ENCODE peak calls at places on chromosomes 7 and 10, in ten cellular contexts. H, Z, A, P, T, L, O, J, F and M are unnamed samples.

GRCh38 chr10:84370268-84370667 is 41.9 kb downstream of the CCSER2 start:
- DNase-seq in H (no peak), Z (no peak), A (no peak), P (no peak), T (no peak), L (no peak), O (no peak), J (no peak), F (no peak), M (no peak)

GRCh38 chr7:885261-885892 is 9.0 kb downstream of the GET4 start:
- DNase-seq in H (no peak), Z (no peak), A (peak; percentile 60), P (no peak), T (peak; percentile 74), L (no peak), O (no peak), J (no peak), F (no peak), M (peak; percentile 64)

GRCh38 chr10:110326351-110327032 is 21.8 kb upstream of the SMNDC1 start:
- DNase-seq in H (no peak), Z (no peak), A (no peak), P (peak; percentile 51), T (no peak), L (peak; percentile 37), O (no peak), J (no peak), F (no peak), M (no peak)

GRCh38 chr7:128263420-128263819 is 22.3 kb downstream of the LEP start:
- DNase-seq in H (peak; percentile 91), Z (no peak), A (no peak), P (no peak), T (no peak), L (no peak), O (no peak), J (no peak), F (no peak), M (no peak)

GRCh38 chr10:35135861-35136260 is 9.2 kb downstream of the CREM start:
- DNase-seq in H (no peak), Z (no peak), A (no peak), P (no peak), T (no peak), L (no peak), O (peak; percentile 32), J (no peak), F (no peak), M (no peak)

GRCh38 chr7:134552105-134552504 is 3.2 kb downstream of the AKR1B15 start:
- DNase-seq in H (peak; percentile 21), Z (no peak), A (no peak), P (no peak), T (no peak), L (no peak), O (peak; percentile 28), J (no peak), F (no peak), M (no peak)

GRCh38 chr10:70684374-70684773 is 12.1 kb downstream of the ADAMTS14 start:
- DNase-seq in H (no peak), Z (no peak), A (no peak), P (no peak), T (no peak), L (no peak), O (no peak), J (no peak), F (no peak), M (no peak)

GRCh38 chr10:72889391-72889831 is 4.1 kb upstream of the OIT3 start:
- DNase-seq in H (no peak), Z (peak; percentile 74), A (no peak), P (no peak), T (no peak), L (peak; percentile 12), O (no peak), J (no peak), F (no peak), M (no peak)

GRCh38 chr7:159027091-159027802 is 117.4 kb downstream of the VIPR2 start:
- DNase-seq in H (no peak), Z (no peak), A (peak; percentile 63), P (no peak), T (no peak), L (no peak), O (peak; percentile 5), J (peak; percentile 33), F (no peak), M (no peak)

GRCh38 chr7:47327698-47328391 is 254.1 kb downstream of the TNS3 start:
- DNase-seq in H (no peak), Z (peak; percentile 71), A (peak; percentile 92), P (no peak), T (no peak), L (peak; percentile 48), O (peak; percentile 79), J (peak; percentile 82), F (no peak), M (peak; percentile 93)

GRCh38 chr7:154584352-154585252 is 418.3 kb downstream of the PAXIP1 start:
- DNase-seq in H (peak; percentile 62), Z (no peak), A (no peak), P (no peak), T (no peak), L (no peak), O (no peak), J (no peak), F (no peak), M (no peak)

GRCh38 chr10:63708421-63708820 is 187.2 kb downstream of the REEP3 start:
- DNase-seq in H (no peak), Z (no peak), A (no peak), P (no peak), T (no peak), L (no peak), O (no peak), J (no peak), F (no peak), M (no peak)

GRCh38 chr10:35394411-35394851 is 58.1 kb downstream of the CCNY start:
- DNase-seq in H (no peak), Z (no peak), A (no peak), P (no peak), T (no peak), L (peak; percentile 44), O (no peak), J (no peak), F (no peak), M (no peak)

GRCh38 chr7:2626498-2627117 is 5.2 kb upstream of the TTYH3 start:
- DNase-seq in H (no peak), Z (no peak), A (peak; percentile 83), P (no peak), T (no peak), L (peak; percentile 87), O (no peak), J (no peak), F (no peak), M (no peak)

GRCh38 chr10:98344589-98345038 is 70.4 kb downstream of the PYROXD2 start:
- DNase-seq in H (no peak), Z (no peak), A (peak; percentile 92), P (no peak), T (no peak), L (peak; percentile 86), O (peak; percentile 56), J (no peak), F (no peak), M (peak; percentile 52)

GRCh38 chr10:100341953-100342626 is 4.9 kb upstream of the SCD start:
- DNase-seq in H (peak; percentile 48), Z (peak; percentile 68), A (no peak), P (no peak), T (no peak), L (peak; percentile 63), O (peak; percentile 68), J (no peak), F (no peak), M (peak; percentile 74)
- TF ChIP-seq POLR2AphosphoS5 in H (no peak), Z (no peak), A (no peak), P (no peak), T (no peak), L (no peak), O (no peak), J (no peak), F (no peak), M (no peak)

DNA sequence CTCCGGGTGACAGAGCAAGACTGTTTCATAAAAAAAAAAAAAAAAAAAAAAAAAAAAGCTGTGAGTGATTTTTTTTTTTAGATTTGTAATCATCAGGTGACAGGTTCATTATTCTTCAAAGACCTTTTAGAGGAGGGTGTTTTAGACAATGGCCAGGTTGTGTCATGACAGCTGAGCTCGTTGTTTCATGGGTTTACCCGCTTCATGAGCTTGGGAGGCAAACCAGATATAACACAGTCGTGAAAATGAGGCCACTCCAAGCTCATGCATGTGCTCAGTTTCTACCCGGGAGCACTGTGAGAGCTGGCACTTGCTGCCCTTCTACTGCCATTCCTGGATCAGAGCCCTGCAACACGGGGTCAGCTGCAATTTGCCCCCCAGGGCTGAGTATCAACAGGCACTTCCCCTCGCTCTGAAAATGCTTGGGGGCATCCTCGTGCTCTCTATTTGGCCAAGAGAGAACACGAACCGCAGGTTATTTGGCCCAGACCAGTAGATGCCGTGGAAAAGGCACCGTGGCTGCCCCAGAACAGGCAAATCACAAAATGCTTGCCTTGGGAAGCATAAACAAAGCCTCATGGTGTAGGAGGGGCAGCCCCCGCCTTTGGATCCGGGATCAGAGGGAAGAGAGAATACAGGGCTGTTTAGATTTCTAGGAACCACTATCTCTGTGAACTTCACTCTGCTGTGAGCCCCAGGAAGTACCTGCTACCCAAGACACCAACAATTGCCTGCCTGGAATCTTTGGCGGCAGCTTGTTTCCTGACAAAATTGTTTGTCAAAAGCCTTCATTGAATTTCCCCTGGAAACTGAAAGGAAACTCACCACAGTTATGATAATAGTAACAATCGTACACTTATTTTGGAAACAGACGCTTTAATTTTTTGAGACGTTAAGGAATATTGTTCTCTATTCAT is 371.0 kb downstream of the FRMD4A start:
- DNase-seq in H (no peak), Z (no peak), A (no peak), P (no peak), T (no peak), L (peak; percentile 81), O (no peak), J (no peak), F (no peak), M (no peak)
- H3K27ac ChIP-seq in H (no peak overlapping the region), Z (no peak overlapping the region), A (peak overlapping the region; percentile 77), P (no peak overlapping the region), T (no peak overlapping the region), L (peak overlapping the region; percentile 75), O (no peak overlapping the region), J (peak overlapping the region; percentile 36), F (no peak overlapping the region), M (peak overlapping the region; percentile 43)

GRCh38 chr7:78679477-78679876 is 774.0 kb downstream of the MAGI2 start:
- DNase-seq in H (no peak), Z (no peak), A (no peak), P (no peak), T (no peak), L (no peak), O (no peak), J (no peak), F (no peak), M (no peak)

DNA sequence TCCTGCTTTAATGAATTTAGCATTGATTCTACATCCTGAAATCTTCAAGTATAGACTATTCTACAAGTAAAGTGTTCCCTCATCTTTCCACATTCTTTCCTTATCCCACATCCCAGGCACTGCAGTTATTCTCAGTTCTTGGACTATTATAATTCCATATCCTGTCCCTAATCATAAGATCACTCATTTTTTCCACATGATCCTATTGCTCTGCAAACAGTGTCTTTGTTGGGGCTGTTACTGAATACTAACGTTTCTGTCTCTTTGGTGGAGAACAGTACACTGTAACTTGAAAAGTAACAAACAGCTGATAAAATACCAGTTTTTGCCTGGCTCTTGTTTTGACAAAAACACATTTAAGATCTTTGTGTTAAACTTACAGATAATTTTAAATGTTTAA is 769.9 kb downstream of the MAGI2 start:
- DNase-seq in H (no peak), Z (no peak), A (no peak), P (no peak), T (no peak), L (no peak), O (no peak), J (no peak), F (no peak), M (no peak)
- TF ChIP-seq POLR2AphosphoS5 in H (no peak), Z (no peak), A (no peak), P (no peak), T (no peak), L (no peak), O (no peak), J (no peak), F (no peak), M (no peak)

GRCh38 chr7:11709240-11709639 is 122.8 kb downstream of the THSD7A start:
- DNase-seq in H (no peak), Z (no peak), A (no peak), P (no peak), T (no peak), L (no peak), O (no peak), J (no peak), F (no peak), M (no peak)
- H3K27ac ChIP-seq in H (no peak overlapping the region), Z (no peak overlapping the region), A (no peak overlapping the region), P (no peak overlapping the region), T (no peak overlapping the region), L (no peak overlapping the region), O (no peak overlapping the region), J (no peak overlapping the region), F (no peak overlapping the region), M (no peak overlapping the region)